ENCODE peak calls at places on chromosomes 4 and X, in five cellular contexts. V is cardiac fibroblast, D is keratinocyte, L is heart right ventricle, E is pancreas. U is an unnamed sample.

GRCh38 chr4:143076723-143077122 is 108.0 kb upstream of the USP38 start:
- DNase-seq in V (no peak), D (no peak), L (no peak), E (no peak), U (no peak)

GRCh38 chr4:92359481-92359880 is 55.7 kb downstream of the GRID2 start:
- DNase-seq in V (no peak), D (no peak), L (no peak), E (no peak), U (no peak)

GRCh38 chr4:7043521-7044414 is 596 bp downstream of the TADA2B start:
- DNase-seq in V (peak), D (no peak), L (peak), E (peak), U (peak)

GRCh38 chrX:74450803-74451449 is 29.6 kb downstream of the SLC16A2 start:
- DNase-seq in V (peak), D (peak), L (no peak), E (no peak), U (no peak)

GRCh38 chr4:188246488-188246887 is 107.2 kb downstream of the TRIML1 start:
- DNase-seq in V (peak), D (no peak), L (no peak), E (no peak), U (no peak)

GRCh38 chr4:61200195-61200990 is at the start of gene ADGRL3:
- DNase-seq in V (peak), D (no peak), L (peak), E (peak), U (no peak)

GRCh38 chr4:1410491-1411325 is 4.5 kb upstream of the NKX1-1 start:
- DNase-seq in V (peak), D (no peak), L (peak), E (peak), U (no peak)

GRCh38 chrX:38798956-38799355 is 2.3 kb upstream of the MID1IP1 start:
- DNase-seq in V (peak), D (no peak), L (no peak), E (no peak), U (no peak)

GRCh38 chr4:149465941-149466340 is 349.7 kb downstream of the IQCM start:
- DNase-seq in V (peak), D (peak), L (no peak), E (no peak), U (no peak)

GRCh38 chr4:145034727-145035211 is 63.2 kb downstream of the ANAPC10 start:
- DNase-seq in V (peak), D (no peak), L (no peak), E (no peak), U (peak)

GRCh38 chr4:85953651-85954018 is 406.2 kb downstream of the MAPK10 start:
- DNase-seq in V (peak), D (no peak), L (no peak), E (no peak), U (no peak)

GRCh38 chr4:53235547-53235946 is 130.3 kb downstream of the SCFD2 start:
- DNase-seq in V (no peak), D (no peak), L (no peak), E (no peak), U (no peak)

GRCh38 chr4:6123541-6123940 is 76.8 kb downstream of the JAKMIP1 start:
- DNase-seq in V (no peak), D (no peak), L (no peak), E (no peak), U (no peak)

GRCh38 chrX:108736509-108737479 is at the start of gene IRS4:
- DNase-seq in V (peak), D (no peak), L (no peak), E (no peak), U (no peak)

GRCh38 chr4:147201016-147201415 is 255.4 kb upstream of the TTC29 start:
- DNase-seq in V (no peak), D (no peak), L (no peak), E (no peak), U (no peak)

GRCh38 chrX:39681885-39682284 is 415.9 kb downstream of the BCOR start:
- DNase-seq in V (no peak), D (no peak), L (no peak), E (no peak), U (no peak)

GRCh38 chrX:9885150-9885549 is 82.0 kb upstream of the CLDN34 start:
- DNase-seq in V (peak), D (no peak), L (peak), E (peak), U (peak)

GRCh38 chr4:106618920-106619319 is 250.3 kb upstream of the GIMD1 start:
- DNase-seq in V (peak), D (no peak), L (no peak), E (no peak), U (no peak)

GRCh38 chrX:27924261-27924660 is 57.0 kb downstream of the DCAF8L1 start:
- DNase-seq in V (peak), D (peak), L (no peak), E (no peak), U (no peak)

GRCh38 chr4:3250956-3251690 is 2.2 kb downstream of the MSANTD1 start:
- DNase-seq in V (peak), D (no peak), L (no peak), E (peak), U (no peak)

GRCh38 chrX:826026-826425 is 195.4 kb downstream of the SHOX start:
- DNase-seq in V (peak), D (no peak), L (no peak), E (no peak), U (no peak)

GRCh38 chr4:56906534-56906933 is 1.2 kb upstream of the REST start:
- DNase-seq in V (no peak), D (no peak), L (no peak), E (no peak), U (no peak)

GRCh38 chrX:11666180-11666579 is 460 bp upstream of the ARHGAP6 start:
- DNase-seq in V (no peak), D (no peak), L (no peak), E (no peak), U (no peak)

GRCh38 chrX:122113376-122113775 is 1066.0 kb downstream of the GLUD2 start:
- DNase-seq in V (no peak), D (no peak), L (no peak), E (no peak), U (no peak)

GRCh38 chr4:82785248-82786003 is 13.2 kb downstream of the SCD5 start:
- DNase-seq in V (peak), D (peak), L (no peak), E (no peak), U (no peak)

GRCh38 chr4:119672938-119673337 is 44.3 kb upstream of the PDE5A start:
- DNase-seq in V (no peak), D (no peak), L (no peak), E (no peak), U (no peak)

GRCh38 chrX:69232945-69233344 is 67.7 kb upstream of the PJA1 start:
- DNase-seq in V (no peak), D (no peak), L (no peak), E (no peak), U (no peak)

GRCh38 chr4:145481164-145481941 is at the start of gene SMAD1:
- DNase-seq in V (peak), D (no peak), L (peak), E (peak), U (peak)

GRCh38 chrX:125758819-125759218 is 407.3 kb downstream of the DCAF12L2 start:
- DNase-seq in V (no peak), D (no peak), L (no peak), E (no peak), U (no peak)

GRCh38 chr4:136650541-136651277 is 881.6 kb downstream of the PCDH18 start:
- DNase-seq in V (peak), D (no peak), L (no peak), E (peak), U (no peak)

GRCh38 chr4:146335763-146336412 is 121.5 kb downstream of the REELD1 start:
- DNase-seq in V (peak), D (no peak), L (no peak), E (no peak), U (no peak)

GRCh38 chr4:173288296-173288695 is 45.9 kb downstream of the HMGB2 start:
- DNase-seq in V (peak), D (no peak), L (peak), E (no peak), U (no peak)

GRCh38 chrX:118392726-118393125 is 46.8 kb downstream of the WDR44 start:
- DNase-seq in V (no peak), D (no peak), L (no peak), E (no peak), U (no peak)

GRCh38 chrX:9368262-9368661 is 96.6 kb upstream of the TBL1X start:
- DNase-seq in V (no peak), D (no peak), L (no peak), E (no peak), U (no peak)

GRCh38 chr4:113699772-113700171 is 61.8 kb downstream of the CAMK2D start:
- DNase-seq in V (peak), D (no peak), L (no peak), E (no peak), U (no peak)

GRCh38 chrX:133018229-133018628 is 59.8 kb upstream of the HS6ST2 start:
- DNase-seq in V (no peak), D (no peak), L (no peak), E (no peak), U (no peak)

DNA sequence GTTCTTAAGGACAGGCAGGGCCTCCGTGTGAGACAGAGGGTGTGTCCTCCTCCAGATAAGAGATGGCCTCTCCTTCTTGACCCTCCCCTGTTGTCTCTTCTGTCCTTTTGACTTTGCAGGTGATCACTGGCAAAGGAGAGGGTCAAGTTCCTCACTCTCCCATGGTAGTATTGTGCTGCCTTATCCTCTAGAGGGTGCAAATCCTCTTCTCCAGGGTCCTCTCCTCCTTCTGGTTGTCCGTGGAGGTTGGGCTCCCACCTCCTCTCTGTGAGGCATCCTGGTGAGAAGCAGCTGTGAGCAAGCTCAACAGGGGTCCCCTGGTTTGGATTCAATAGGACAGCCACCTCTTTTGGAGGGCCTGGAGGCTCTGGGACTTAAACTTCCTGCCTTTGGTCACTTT is 44.8 kb downstream of the ZNF182 start:
- DNase-seq in V (peak), D (no peak), L (no peak), E (no peak), U (no peak)
- TF ChIP-seq CTCF in V (peak), D (no peak), L (no peak), E (no peak), U (no peak)

DNA sequence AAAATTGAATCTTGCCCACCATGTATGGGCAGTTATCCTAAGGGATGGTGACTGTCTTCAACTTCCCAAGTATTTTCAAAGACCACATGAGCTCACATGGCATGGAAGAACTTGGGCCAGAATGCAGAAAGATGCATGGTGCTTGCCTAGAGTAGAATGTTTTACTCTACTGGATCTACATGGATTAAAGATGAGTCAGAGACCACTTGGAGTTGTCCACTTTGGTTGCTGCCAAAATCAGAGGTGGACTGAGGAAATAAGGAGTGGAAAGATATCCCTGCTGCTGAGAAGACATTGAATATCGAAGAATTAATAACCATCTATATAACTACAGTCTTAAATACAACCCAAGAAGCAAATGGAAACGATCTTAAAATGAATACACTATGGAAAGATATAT is 498.1 kb downstream of the NLGN4X start:
- DNase-seq in V (no peak), D (no peak), L (no peak), E (no peak), U (no peak)
- H3K4me3 ChIP-seq in V (no peak), D (no peak), L (no peak), E (no peak), U (no peak)

DNA sequence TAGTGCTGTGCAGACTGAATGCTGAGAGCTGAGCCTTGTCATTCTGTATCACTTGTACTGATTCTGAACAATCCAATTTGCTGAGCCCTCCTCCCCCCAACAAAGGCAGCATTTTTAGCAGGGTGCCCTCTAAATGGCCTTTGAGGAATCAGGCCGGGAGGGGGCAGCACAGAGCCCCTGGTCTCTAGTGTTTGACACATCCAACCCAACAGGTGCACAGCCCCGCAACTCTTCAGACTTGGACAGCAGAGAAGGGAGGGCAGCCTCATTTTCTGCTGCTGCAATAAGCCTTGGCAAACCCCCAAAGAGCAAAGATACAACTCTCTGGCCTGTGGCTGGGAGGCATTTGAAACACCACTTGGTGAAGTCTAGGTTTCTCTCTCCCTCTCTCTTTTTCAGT is 3.4 kb downstream of the ATP1B4 start:
- DNase-seq in V (peak), D (no peak), L (peak), E (peak), U (peak)
- TF ChIP-seq CTCF in V (peak), D (peak), L (peak), E (peak), U (peak)

GRCh38 chr4:72171761-72172160 is 140.0 kb downstream of the NPFFR2 start:
- DNase-seq in V (no peak), D (no peak), L (no peak), E (no peak), U (no peak)
- H3K4me3 ChIP-seq in V (no peak), D (no peak), L (no peak), E (no peak), U (no peak)

DNA sequence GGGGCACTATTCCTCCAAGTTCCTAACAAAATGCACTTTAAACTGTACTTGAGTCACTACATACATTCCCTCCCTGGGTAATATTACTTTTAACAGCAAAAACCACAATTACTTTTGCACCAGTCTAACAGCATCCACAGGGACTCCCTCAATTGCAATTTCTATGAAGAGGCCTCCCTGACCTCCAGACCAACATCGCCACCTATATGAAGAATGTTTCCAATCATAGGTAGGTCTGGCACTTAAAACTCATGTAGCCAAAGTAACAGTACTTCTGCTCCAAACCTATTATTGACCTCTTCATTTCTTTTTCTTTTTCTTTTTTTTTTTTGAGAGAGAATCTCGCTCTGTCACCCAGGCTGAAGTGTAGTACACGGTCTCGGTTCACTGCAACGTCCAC is 15.6 kb downstream of the NR3C2 start:
- DNase-seq in V (no peak), D (no peak), L (no peak), E (no peak), U (no peak)
- TF ChIP-seq CTCF in V (no peak), D (no peak), L (no peak), E (no peak), U (no peak)

GRCh38 chr4:141081921-141082381 is 51.3 kb downstream of the RNF150 start:
- DNase-seq in V (no peak), D (no peak), L (no peak), E (no peak), U (no peak)
- H3K4me3 ChIP-seq in V (no peak), D (no peak), L (no peak), E (no peak), U (peak)

GRCh38 chr4:28225689-28226353 is 1365.2 kb downstream of the STIM2 start:
- DNase-seq in V (peak), D (no peak), L (no peak), E (no peak), U (no peak)
- TF ChIP-seq CTCF in V (peak), D (peak), L (no peak), E (no peak), U (no peak)

GRCh38 chr4:126915999-126916625 is 716.6 kb upstream of the INTU start:
- DNase-seq in V (no peak), D (no peak), L (no peak), E (no peak), U (no peak)

GRCh38 chr4:126916626-126917140 is 716.1 kb upstream of the INTU start:
- DNase-seq in V (peak), D (no peak), L (no peak), E (no peak), U (no peak)
- H3K4me3 ChIP-seq in V (no peak), D (no peak), L (no peak), E (no peak), U (no peak)

DNA sequence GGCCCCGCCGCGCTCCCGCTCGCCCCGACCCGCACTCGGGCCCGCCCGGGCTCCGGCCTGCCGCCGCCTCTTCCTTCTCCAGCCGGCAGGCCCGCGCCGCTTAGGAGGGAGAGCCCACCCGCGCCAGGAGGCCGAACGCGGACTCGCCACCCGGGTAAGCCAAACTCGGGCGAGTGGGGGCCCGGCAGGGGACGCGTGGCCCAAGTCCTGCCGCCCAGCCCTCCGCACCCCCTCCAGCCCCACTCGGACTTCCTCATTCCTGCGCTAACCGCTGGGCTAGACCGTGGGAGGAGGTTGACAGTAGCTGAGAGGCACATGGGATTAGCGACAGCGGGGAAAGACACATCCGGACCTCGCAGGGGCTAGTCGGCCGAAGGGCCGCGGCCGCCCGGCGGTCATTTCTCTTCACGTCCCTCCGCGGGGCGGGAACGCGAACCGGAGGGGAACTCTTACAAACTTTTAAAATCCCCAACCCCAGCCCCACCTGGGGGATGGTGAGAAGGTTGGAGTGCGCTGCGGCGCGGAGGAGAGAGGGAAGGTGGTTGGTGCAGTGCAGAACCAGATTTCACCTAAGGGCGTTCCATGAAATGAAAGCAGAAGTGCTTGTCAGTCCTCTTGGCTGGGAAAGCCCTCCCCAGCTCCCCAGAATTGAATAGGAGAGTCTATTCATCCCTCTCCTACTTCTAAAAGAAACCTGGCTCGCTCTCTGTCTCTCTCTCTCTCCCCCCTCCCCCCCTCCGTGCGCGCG is 650 bp downstream of the NFKB1 start:
- DNase-seq in V (peak), D (no peak), L (peak), E (peak), U (peak)
- TF ChIP-seq CTCF in V (no peak), D (no peak), L (no peak), E (no peak), U (no peak)

DNA sequence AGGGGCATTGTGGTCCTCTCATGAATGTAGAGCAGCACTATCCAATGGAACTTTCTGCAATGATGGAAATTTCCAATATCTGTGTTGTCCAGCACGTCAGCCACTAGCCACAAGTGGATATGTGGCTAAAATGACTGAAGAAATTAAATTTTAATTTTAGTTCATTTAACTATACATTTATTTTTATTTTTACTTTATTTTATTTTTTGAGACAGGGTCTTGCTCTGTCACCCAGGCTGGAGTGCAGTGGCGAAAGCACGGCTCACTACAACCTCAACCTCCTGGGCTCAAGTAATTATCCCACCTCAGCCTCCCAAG is 13.3 kb upstream of the RBBP7 start:
- DNase-seq in V (no peak), D (no peak), L (no peak), E (no peak), U (no peak)
- H3K4me3 ChIP-seq in V (no peak), D (no peak), L (peak), E (no peak), U (no peak)